ENCODE peak calls at places on chromosomes 5 and 9, in five cellular contexts. D is testis, X is transverse colon, K is fibroblast of lung, P is stomach. C is an unnamed sample.
A peak's percentile ranks its signal among the peaks of the same experiment; 100 is the strongest.

GRCh38 chr9:84283895-84284294 is 56.7 kb downstream of the SLC28A3 start:
- DNase-seq in D (no peak), X (no peak), K (no peak), P (no peak), C (no peak)

GRCh38 chr5:56637321-56637920 is 177.9 kb upstream of the MAP3K1 start:
- DNase-seq in D (no peak), X (no peak), K (no peak), P (no peak), C (no peak)

GRCh38 chr9:133578524-133579230 is 30.5 kb downstream of the FAM163B start:
- DNase-seq in D (no peak), X (no peak), K (no peak), P (no peak), C (no peak)

GRCh38 chr9:22084336-22085035 is 75.4 kb upstream of the CDKN2B start:
- DNase-seq in D (no peak), X (no peak), K (peak; percentile 93), P (no peak), C (no peak)

GRCh38 chr5:131104169-131104775 is 60.8 kb downstream of the HINT1 start:
- DNase-seq in D (no peak), X (no peak), K (no peak), P (no peak), C (no peak)

GRCh38 chr5:81789033-81789432 is 38.1 kb upstream of the SSBP2 start:
- DNase-seq in D (no peak), X (no peak), K (peak; percentile 59), P (no peak), C (no peak)

GRCh38 chr9:113381909-113382411 is 5.2 kb upstream of the HDHD3 start:
- DNase-seq in D (no peak), X (peak; percentile 79), K (no peak), P (peak; percentile 75), C (peak; percentile 38)

GRCh38 chr5:32848681-32849080 is 137.6 kb downstream of the NPR3 start:
- DNase-seq in D (no peak), X (no peak), K (peak; percentile 21), P (no peak), C (no peak)

GRCh38 chr9:6910032-6910431 is 152.3 kb downstream of the KDM4C start:
- DNase-seq in D (no peak), X (no peak), K (peak; percentile 44), P (no peak), C (no peak)

GRCh38 chr5:95969646-95970358 is 8.2 kb upstream of the ELL2 start:
- DNase-seq in D (no peak), X (no peak), K (peak; percentile 84), P (no peak), C (no peak)

GRCh38 chr5:36209664-36210063 is 32.1 kb downstream of the NADK2 start:
- DNase-seq in D (no peak), X (no peak), K (peak; percentile 53), P (no peak), C (no peak)

DNA sequence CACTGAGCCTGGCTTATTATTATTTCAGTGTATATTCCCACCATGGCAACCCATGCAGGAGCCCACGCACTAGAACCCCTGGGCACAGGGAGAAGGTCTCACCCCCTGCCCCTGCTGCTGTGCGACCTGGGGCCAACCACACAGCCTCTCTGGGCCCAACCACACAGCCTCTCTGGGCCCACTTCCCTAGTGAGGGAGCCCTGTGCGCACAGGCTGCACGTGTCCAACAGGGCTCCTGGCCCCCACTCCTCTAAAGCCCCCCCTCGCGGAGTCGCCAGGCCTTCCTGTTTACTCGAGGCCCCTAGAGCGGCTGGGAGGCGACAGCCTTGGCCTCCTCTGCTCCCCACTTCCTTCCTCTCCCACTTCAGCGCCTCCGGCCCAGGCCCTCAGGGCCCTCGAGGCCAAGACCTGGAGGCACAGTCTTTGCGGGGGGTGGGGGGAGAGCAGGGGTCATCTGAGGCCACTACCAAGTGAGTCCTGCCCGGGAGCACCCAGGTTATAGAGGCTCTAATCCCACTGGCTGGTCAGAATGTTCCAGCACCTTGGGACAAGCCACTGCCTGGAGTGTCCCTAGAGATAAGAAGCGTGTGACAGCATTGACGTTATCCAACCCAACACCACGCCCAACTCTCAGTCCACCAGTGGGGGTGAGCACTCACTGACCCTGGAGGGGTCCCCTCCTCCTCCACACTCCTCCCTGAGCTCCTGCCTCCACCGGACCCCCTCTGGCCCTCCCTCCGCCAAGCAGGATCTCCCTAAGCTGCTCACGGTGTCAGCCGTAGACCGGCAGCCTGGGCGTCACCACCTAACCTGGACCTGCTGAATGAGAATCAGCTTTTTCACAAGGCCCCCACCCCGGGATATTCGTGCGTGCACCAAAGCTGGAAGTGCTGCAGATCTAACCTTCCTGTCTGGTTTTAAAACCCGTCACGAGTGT is 7.9 kb upstream of the ENG start:
- DNase-seq in D (peak; percentile 86), X (peak; percentile 80), K (no peak), P (peak; percentile 57), C (peak; percentile 94)
- H3K4me1 ChIP-seq in D (peaks cover 63% of the 10 kb centered on the region), X (peaks cover 7% of the 10 kb centered on the region), K (peaks cover 9% of the 10 kb centered on the region), P (peaks cover 48% of the 10 kb centered on the region), C (peaks cover 52% of the 10 kb centered on the region)

GRCh38 chr9:106916491-106917235 is 53.7 kb downstream of the ZNF462 start:
- DNase-seq in D (peak; percentile 72), X (peak; percentile 73), K (peak; percentile 63), P (no peak), C (no peak)
- H3K4me3 ChIP-seq in D (no peak overlapping the region), X (no peak overlapping the region), K (no peak overlapping the region), P (no peak overlapping the region), C (no peak overlapping the region)

GRCh38 chr5:23139338-23140171 is 286.4 kb upstream of the CDH12 start:
- DNase-seq in D (no peak), X (no peak), K (peak; percentile 56), P (no peak), C (no peak)
- TF ChIP-seq CTCF in D (no peak), X (peak; percentile 39), K (no peak), P (no peak), C (peak; percentile 35)

GRCh38 chr9:87167616-87168015 is 220.3 kb upstream of the GAS1 start:
- DNase-seq in D (no peak), X (no peak), K (no peak), P (no peak), C (no peak)
- H3K4me1 ChIP-seq in D (no peaks in the 10 kb centered on the region), X (no peaks in the 10 kb centered on the region), K (no peaks in the 10 kb centered on the region), P (no peaks in the 10 kb centered on the region), C (no peaks in the 10 kb centered on the region)

GRCh38 chr9:135956798-135957166 is 4.4 kb downstream of the UBAC1 start:
- DNase-seq in D (no peak), X (no peak), K (no peak), P (no peak), C (no peak)
- H3K4me3 ChIP-seq in D (no peak overlapping the region), X (no peak overlapping the region), K (no peak overlapping the region), P (no peak overlapping the region), C (no peak overlapping the region)